ENCODE peak calls at places on chromosomes 4 and X, in five cellular contexts. T is left ventricle myocardium inferior; B is fibroblast of lung; K is heart right ventricle; N is naive thymus-derived CD4-positive, alpha-beta T cell. X is an unnamed sample.

GRCh38 chr4:106019771-106020170 is 124.5 kb downstream of the NPNT start:
- DNase-seq in T (no peak), B (peak), K (no peak), N (no peak), X (no peak)

GRCh38 chr4:2042207-2042946 is 16.8 kb upstream of the NAT8L start:
- DNase-seq in T (no peak), B (no peak), K (no peak), N (peak), X (no peak)

GRCh38 chrX:25016938-25017598 is 1.3 kb upstream of the ARX start:
- DNase-seq in T (no peak), B (no peak), K (no peak), N (no peak), X (no peak)

GRCh38 chr4:118287691-118288090 is 65.1 kb downstream of the PRSS12 start:
- DNase-seq in T (no peak), B (no peak), K (no peak), N (no peak), X (no peak)

GRCh38 chrX:154549766-154550165 is 2.3 kb downstream of the IKBKG start:
- DNase-seq in T (no peak), B (no peak), K (no peak), N (no peak), X (no peak)

GRCh38 chr4:82201805-82202636 is 171.8 kb downstream of the HNRNPD start:
- DNase-seq in T (no peak), B (peak), K (no peak), N (peak), X (no peak)

GRCh38 chr4:127069675-127070074 is 563.1 kb upstream of the INTU start:
- DNase-seq in T (no peak), B (no peak), K (no peak), N (no peak), X (no peak)

GRCh38 chrX:10004832-10005475 is 37.8 kb downstream of the CLDN34 start:
- DNase-seq in T (no peak), B (no peak), K (no peak), N (no peak), X (no peak)

GRCh38 chrX:152600853-152601635 is 36.7 kb upstream of the GABRQ start:
- DNase-seq in T (no peak), B (peak), K (no peak), N (no peak), X (no peak)

GRCh38 chr4:145939856-145940255 is 1.2 kb upstream of the ZNF827 start:
- DNase-seq in T (no peak), B (peak), K (no peak), N (no peak), X (no peak)

GRCh38 chr4:130359537-130359936 is 1263.6 kb downstream of the C4orf33 start:
- DNase-seq in T (no peak), B (peak), K (no peak), N (no peak), X (no peak)

GRCh38 chrX:153245288-153245731 is 66.2 kb downstream of the MAGEA1 start:
- DNase-seq in T (no peak), B (no peak), K (no peak), N (no peak), X (no peak)

GRCh38 chrX:128019218-128019617 is 33.0 kb downstream of the ACTRT1 start:
- DNase-seq in T (no peak), B (no peak), K (no peak), N (no peak), X (no peak)

GRCh38 chr4:1459664-1460511 is 53.6 kb upstream of the NKX1-1 start:
- DNase-seq in T (no peak), B (no peak), K (no peak), N (no peak), X (no peak)

GRCh38 chr4:158314756-158315487 is 104.6 kb downstream of the TMEM144 start:
- DNase-seq in T (no peak), B (peak), K (no peak), N (no peak), X (no peak)
- H3K27ac ChIP-seq in T (peak), B (peak), K (no peak), N (no peak), X (no peak)

GRCh38 chr4:53476232-53477037 is 99.0 kb downstream of the FIP1L1 start:
- DNase-seq in T (no peak), B (peak), K (no peak), N (no peak), X (no peak)
- H3K27ac ChIP-seq in T (no peak), B (peak), K (no peak), N (no peak), X (peak)

GRCh38 chr4:86944964-86945781 is 10.4 kb downstream of the AFF1 start:
- DNase-seq in T (no peak), B (no peak), K (no peak), N (no peak), X (no peak)
- H3K27ac ChIP-seq in T (no peak), B (no peak), K (no peak), N (no peak), X (no peak)

DNA sequence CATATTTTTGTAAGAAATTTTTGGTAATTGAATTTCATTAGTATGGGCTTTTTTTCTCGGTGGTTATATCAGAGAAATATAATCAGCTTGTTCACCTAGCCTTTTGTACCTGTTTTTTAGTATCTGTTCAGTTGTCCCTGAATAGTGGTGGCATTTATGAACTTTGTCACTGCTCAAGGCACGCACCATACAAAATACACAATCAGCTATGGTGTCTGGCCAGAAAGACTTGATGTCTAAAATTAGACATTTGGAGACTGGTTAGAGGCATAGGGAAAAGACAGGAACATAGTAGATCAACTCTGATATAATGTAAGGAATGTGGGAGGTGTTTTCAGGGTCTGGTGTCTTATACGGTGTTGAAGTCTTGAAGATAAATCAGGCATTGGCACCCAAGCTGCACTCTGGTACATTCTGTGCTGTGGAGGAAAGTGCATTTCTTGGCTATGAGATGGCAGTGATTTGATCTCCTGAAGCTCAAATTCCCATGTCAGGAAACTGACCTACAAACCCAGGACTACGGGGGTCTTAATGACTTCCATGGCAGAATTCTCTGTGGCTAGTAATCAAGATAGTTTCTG is 3.6 kb downstream of the ART3 start:
- DNase-seq in T (no peak), B (no peak), K (no peak), N (no peak), X (no peak)
- H3K27ac ChIP-seq in T (peak), B (no peak), K (peak), N (no peak), X (no peak)

GRCh38 chrX:118594697-118595420 is 99.2 kb downstream of the DOCK11 start:
- DNase-seq in T (no peak), B (no peak), K (no peak), N (no peak), X (no peak)
- H3K27ac ChIP-seq in T (peak), B (no peak), K (no peak), N (no peak), X (no peak)

GRCh38 chr4:186021461-186022167 is 47.3 kb upstream of the TLR3 start:
- DNase-seq in T (no peak), B (peak), K (peak), N (no peak), X (peak)

GRCh38 chr4:186019264-186019663 is 49.7 kb upstream of the TLR3 start:
- DNase-seq in T (no peak), B (no peak), K (no peak), N (no peak), X (no peak)

GRCh38 chr4:186020106-186020792 is 48.7 kb upstream of the TLR3 start:
- DNase-seq in T (no peak), B (no peak), K (no peak), N (no peak), X (no peak)

GRCh38 chr4:186018756-186019155 is 50.2 kb upstream of the TLR3 start:
- DNase-seq in T (no peak), B (no peak), K (no peak), N (no peak), X (no peak)

DNA sequence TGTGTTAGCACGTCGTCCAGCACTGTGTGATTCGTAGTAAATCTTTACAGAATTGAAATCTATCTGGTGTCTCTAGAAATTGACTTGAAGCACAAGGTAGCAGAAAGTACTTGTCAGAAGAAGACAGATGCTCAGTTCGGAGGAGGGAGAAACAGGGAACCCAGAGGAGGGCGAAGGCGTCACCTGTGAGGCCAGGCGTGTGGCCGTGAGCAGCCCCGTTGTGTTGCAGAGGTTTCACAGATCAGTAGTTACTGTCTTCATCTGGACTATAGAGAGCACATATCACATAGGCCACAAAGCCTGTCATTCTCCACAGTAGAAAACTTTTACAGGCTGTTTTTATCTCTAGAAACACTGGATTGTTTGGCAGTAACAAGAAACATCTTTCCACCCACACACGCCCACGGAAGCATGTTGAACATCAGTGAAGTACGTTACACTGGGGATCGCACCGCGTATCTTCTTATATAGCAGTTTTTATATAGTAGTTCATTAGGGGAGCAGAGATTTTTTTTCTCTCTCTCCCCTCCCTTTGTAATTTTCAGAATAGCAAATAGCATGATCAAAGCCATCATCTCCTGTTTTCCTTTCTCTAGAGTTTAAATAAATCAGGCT is 48.1 kb upstream of the TLR3 start:
- DNase-seq in T (no peak), B (peak), K (no peak), N (no peak), X (no peak)
- H3K27ac ChIP-seq in T (peak), B (no peak), K (peak), N (no peak), X (no peak)

DNA sequence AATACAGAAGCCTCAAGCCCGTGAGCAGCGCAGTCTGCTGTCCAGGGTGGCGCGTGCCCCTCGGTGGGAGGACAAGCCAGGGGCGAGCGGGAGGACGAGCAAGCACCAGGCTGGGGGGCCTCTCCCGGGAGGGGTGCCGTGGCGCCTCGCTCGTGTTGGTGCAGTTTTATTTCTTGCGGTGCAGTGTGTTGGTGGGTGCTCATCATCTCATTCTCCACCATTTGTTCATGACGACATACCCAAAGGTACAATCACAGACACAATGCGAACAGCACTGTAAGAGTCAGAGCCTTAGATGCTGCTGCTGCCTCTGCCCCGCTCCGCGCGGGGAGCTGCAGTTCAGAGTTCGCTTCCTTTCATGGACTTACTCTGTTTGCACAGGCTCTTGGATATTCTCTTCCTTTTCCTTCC is 30.3 kb downstream of the RGS12 start:
- DNase-seq in T (no peak), B (no peak), K (no peak), N (no peak), X (no peak)
- H3K27ac ChIP-seq in T (no peak), B (no peak), K (no peak), N (no peak), X (peak)

DNA sequence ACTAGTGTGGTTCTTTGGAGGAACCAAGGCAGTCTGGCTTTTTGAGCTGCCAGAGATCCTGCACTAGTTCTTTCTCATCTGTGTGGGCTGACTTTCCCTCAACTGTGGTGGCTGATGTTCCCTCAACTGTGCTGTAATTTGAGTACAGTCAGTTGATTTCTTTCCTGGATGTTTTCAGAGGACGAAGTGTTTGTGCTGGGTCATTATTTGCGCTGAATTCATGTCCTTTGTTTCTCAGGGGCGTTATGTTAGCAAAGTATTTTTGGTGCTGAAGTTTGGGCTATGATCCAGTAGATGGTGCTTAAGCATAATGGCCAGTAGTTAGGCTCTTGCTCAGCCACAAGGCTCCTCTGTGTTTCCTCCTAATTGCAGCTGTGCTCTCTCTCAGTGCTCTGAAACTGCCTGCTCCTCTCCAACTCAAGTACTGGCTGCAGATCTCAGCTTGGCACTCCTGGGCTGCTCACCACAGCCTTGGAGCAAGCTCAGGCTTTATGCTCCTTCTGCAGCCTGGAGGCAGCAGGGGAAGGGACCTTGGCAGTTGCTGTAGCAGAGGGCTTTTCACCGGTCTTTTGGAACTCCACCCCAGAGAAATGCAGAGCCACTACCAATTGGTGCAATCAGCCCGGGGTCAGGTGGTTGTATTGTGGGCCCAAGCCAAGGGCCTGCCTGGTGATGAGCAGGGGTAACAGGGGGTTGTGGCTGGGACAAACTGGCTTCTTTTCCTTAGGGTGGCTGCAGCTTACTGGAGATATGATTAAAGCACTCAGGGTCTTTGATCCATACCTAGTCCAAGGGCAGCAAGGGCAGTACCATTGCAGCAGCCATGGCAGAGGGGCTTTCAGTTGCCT is 27.9 kb downstream of the ENPEP start:
- DNase-seq in T (peak), B (peak), K (no peak), N (no peak), X (no peak)
- H3K27ac ChIP-seq in T (peak), B (no peak), K (peak), N (no peak), X (no peak)

X was measured in caudate nucleus.